ENCODE peak calls at places on chromosome 1, in six cellular contexts. Z is sigmoid colon, Q is OCI-LY7, J is AG04450, G is Peyer's patch, Y is lung. P is an unnamed sample.

GRCh38 chr1:54121482-54122130 is 31.2 kb downstream of the CDCP2 start:
- DNase-seq in G (peak; percentile 83), Q (peak; percentile 63), Y (peak; percentile 73), J (peak; percentile 37), Z (peak; percentile 90), P (peak; percentile 25)

GRCh38 chr1:112643080-112643479 is 23.4 kb downstream of the CAPZA1 start:
- DNase-seq in G (no peak), J (no peak), Z (no peak), Y (no peak), Q (no peak), P (no peak)

GRCh38 chr1:1040004-1040991 is 20.4 kb downstream of the AGRN start:
- DNase-seq in G (peak; percentile 86), Z (peak; percentile 90), Q (peak; percentile 88), J (peak; percentile 66), Y (peak; percentile 74), P (peak; percentile 78)

GRCh38 chr1:235533476-235534168 is 29.4 kb upstream of the B3GALNT2 start:
- DNase-seq in Y (no peak), G (no peak), J (no peak), Z (no peak), Q (no peak), P (no peak)

GRCh38 chr1:102891868-102892625 is 216.3 kb downstream of the COL11A1 start:
- DNase-seq in J (no peak), Z (no peak), G (no peak), Y (no peak), Q (no peak), P (no peak)

GRCh38 chr1:113252166-113252565 is 138.1 kb upstream of the MAGI3 start:
- DNase-seq in J (no peak), Q (no peak), Z (no peak), G (no peak), Y (no peak), P (no peak)

GRCh38 chr1:205669341-205670142 is 10.8 kb downstream of the SLC45A3 start:
- DNase-seq in J (no peak), Z (no peak), Q (no peak), Y (no peak), G (peak; percentile 55), P (no peak)

GRCh38 chr1:44025816-44026215 is 5.4 kb downstream of the SLC6A9 start:
- DNase-seq in Y (peak; percentile 66), Q (peak; percentile 57), J (no peak), Z (no peak), G (peak; percentile 75), P (no peak)

GRCh38 chr1:3820316-3820715 is 24.0 kb upstream of the LRRC47 start:
- DNase-seq in Q (no peak), Z (peak; percentile 25), J (no peak), G (no peak), Y (no peak), P (no peak)

GRCh38 chr1:46558966-46559365 is 7.5 kb upstream of the KNCN start:
- DNase-seq in Y (no peak), Z (no peak), Q (no peak), G (no peak), J (no peak), P (no peak)

GRCh38 chr1:56821462-56821797 is 2.2 kb upstream of the FYB2 start:
- DNase-seq in Z (no peak), Y (no peak), G (no peak), J (no peak), Q (no peak), P (no peak)

GRCh38 chr1:2493218-2493617 is 17.1 kb downstream of the PLCH2 start:
- DNase-seq in Q (no peak), Y (no peak), J (no peak), Z (no peak), G (no peak), P (no peak)

GRCh38 chr1:153536618-153537375 is 1.0 kb upstream of the S100A6 start:
- DNase-seq in G (peak; percentile 83), Y (peak; percentile 72), Q (no peak), Z (peak; percentile 72), J (no peak), P (no peak)
- H3K4me3 ChIP-seq in G (peak overlapping the region; percentile 70), Y (peak overlapping the region; percentile 44), Q (no peak overlapping the region), Z (peak overlapping the region; percentile 90), J (peak overlapping the region; percentile 98), P (no peak overlapping the region)

GRCh38 chr1:243268751-243269460 is 13.1 kb downstream of the SDCCAG8 start:
- DNase-seq in Z (no peak), J (no peak), G (no peak), Y (no peak), Q (no peak), P (no peak)
- H3K4me3 ChIP-seq in Z (no peak overlapping the region), J (peak overlapping the region; percentile 34), G (no peak overlapping the region), Y (no peak overlapping the region), Q (peak overlapping the region; percentile 45), P (no peak overlapping the region)

DNA sequence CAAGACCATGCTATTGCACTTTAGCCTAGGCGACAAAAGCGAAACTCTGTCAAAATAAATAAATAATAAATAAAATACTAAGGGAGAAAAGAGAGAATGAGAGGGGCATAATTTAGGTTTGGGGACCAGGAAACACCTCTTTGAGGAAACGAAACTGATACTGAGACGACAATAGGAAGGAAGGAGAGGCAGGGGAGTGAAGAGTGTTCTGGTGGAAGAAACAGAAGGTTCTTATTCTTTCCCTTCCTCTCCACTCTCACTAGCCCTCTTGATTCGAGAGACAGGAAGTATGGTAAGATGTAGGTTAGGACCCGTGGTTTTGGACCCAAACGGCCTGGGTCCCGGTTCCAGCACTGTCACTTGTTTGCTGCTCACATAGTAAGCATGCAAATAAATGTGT is 1.6 kb upstream of the NKAIN1 start:
- DNase-seq in G (no peak), Z (peak; percentile 9), Q (peak; percentile 8), J (no peak), Y (no peak), P (no peak)
- H3K4me3 ChIP-seq in G (no peak overlapping the region), Z (no peak overlapping the region), Q (no peak overlapping the region), J (no peak overlapping the region), Y (no peak overlapping the region), P (no peak overlapping the region)

DNA sequence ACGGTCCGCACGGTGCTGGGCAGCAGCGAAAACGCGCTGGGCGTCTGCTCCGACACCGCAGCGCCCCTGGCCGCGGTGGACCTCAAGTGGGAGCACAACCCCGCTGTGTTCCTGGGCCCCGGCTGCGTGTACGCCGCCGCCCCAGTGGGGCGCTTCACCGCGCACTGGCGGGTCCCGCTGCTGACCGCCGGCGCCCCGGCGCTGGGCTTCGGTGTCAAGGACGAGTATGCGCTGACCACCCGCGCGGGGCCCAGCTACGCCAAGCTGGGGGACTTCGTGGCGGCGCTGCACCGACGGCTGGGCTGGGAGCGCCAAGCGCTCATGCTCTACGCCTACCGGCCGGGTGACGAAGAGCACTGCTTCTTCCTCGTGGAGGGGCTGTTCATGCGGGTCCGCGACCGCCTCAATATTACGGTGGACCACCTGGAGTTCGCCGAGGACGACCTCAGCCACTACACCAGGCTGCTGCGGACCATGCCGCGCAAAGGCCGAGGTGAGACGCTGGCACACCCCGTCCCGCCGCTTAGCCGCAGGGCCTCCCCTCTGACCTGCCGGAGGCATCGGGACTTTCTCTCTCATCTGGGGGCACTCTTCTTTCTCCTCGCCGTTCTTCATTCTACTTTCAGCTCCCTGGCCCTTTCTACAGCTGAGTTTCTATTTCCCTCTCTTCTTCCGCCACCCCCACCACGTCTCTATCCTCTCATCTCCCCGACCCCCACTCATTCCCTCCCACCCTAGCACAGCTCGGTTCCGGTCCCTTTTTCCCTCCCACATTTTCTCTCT is 1.0 kb downstream of the NPR1 start:
- DNase-seq in Q (no peak), Y (no peak), G (no peak), J (no peak), Z (no peak), P (no peak)
- H3K4me3 ChIP-seq in Q (no peak overlapping the region), Y (peak overlapping the region; percentile 91), G (peak overlapping the region; percentile 48), J (peak overlapping the region; percentile 45), Z (peak overlapping the region; percentile 49), P (no peak overlapping the region)

GRCh38 chr1:95117207-95118018 is at the start of gene TLCD4:
- DNase-seq in Q (no peak), Z (peak; percentile 78), J (no peak), Y (peak; percentile 39), G (peak; percentile 71), P (no peak)
- H3K4me3 ChIP-seq in Q (peak within 1 kb of the TSS; percentile 50), Z (peak within 1 kb of the TSS; percentile 91), J (peak within 1 kb of the TSS; percentile 66), Y (peak within 1 kb of the TSS; percentile 64), G (peak within 1 kb of the TSS; percentile 97), P (peak within 1 kb of the TSS; percentile 48)

DNA sequence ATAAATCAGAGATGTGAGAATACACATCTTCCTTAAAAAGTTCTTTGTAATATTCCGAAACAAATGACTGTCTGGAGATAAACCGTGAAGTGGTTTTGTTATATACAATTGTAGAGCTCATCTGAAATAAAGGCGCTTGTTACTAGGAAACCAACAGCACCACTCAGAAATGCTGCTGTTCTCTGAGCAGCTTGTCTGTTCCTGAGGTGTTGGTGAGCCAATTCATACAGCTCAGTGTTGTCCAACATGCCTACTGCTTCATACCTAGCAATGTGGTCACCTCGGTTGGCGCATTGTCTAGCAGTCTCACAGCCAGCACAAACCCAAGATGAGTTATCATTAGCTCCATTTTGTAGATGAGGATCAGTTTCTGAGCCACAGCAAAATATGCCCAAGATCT is 44.4 kb downstream of the GFI1 start:
- DNase-seq in G (no peak), Q (no peak), Z (no peak), J (no peak), Y (no peak), P (no peak)
- H3K4me3 ChIP-seq in G (peak overlapping the region; percentile 47), Q (no peak overlapping the region), Z (no peak overlapping the region), J (no peak overlapping the region), Y (no peak overlapping the region), P (no peak overlapping the region)

GRCh38 chr1:58767143-58767542 is 16.7 kb downstream of the JUN start:
- DNase-seq in Y (no peak), Q (no peak), G (no peak), Z (no peak), J (no peak), P (no peak)

GRCh38 chr1:58762806-58763205 is 21.0 kb downstream of the JUN start:
- DNase-seq in Q (no peak), Y (no peak), G (no peak), J (no peak), Z (no peak), P (no peak)

GRCh38 chr1:58763214-58763613 is 20.6 kb downstream of the JUN start:
- DNase-seq in Y (no peak), G (no peak), Z (no peak), J (no peak), Q (no peak), P (no peak)

GRCh38 chr1:58765016-58765415 is 18.8 kb downstream of the JUN start:
- DNase-seq in Y (no peak), J (no peak), G (no peak), Q (no peak), Z (no peak), P (no peak)

DNA sequence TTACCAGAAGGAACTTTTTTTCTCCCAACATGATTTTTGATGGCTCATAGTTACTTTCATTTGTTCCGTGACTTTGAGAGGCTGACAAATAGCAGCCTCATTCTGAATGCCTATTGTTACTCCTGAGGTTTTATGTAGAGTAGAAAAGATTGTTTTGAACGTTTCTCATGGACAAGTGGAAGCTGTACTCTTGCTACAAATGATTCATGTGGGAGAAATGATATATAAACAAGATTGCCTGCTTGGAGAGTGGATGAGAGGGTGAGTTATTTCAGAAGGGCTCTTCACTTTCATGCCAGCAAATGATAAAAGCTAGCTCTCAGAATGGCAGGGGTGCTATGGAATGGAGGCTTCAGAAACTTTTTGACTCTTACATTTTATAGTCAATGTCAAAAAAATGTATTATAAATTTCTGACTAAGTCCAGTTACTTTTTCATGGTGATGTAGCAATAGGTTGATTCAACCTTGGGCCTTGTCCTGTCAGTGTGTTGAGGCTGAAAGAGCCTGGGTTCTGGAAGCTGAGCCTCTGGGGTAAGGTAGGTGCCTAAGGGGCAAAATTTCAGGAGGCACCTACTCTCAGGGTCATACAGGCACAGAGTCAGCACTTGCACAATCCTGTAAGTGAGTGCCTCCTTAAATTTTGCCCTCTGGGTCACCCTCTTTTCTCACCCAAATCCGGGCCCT is 19.4 kb downstream of the JUN start:
- DNase-seq in Y (no peak), G (no peak), J (no peak), Z (no peak), Q (no peak), P (no peak)
- H3K4me3 ChIP-seq in Y (no peak overlapping the region), G (no peak overlapping the region), J (no peak overlapping the region), Z (no peak overlapping the region), Q (no peak overlapping the region), P (no peak overlapping the region)